ENCODE peak calls at places on chromosomes 13 and 19, in nine cellular contexts. A is bronchial epithelial cell, M is HEK293T, U is T follicular helper cell, E is activated T-cell treated with anti-CD3 and anti-CD28 coated beads for 1 hour, J is RPMI7951, F is gastrocnemius medialis, Q is left ventricle myocardium inferior, D is fibroblast of pulmonary artery. G is an unnamed sample.

GRCh38 chr19:48962029-48962848 is 2.9 kb upstream of the FTL start:
- DNase-seq in D (peak), Q (peak), M (no peak), J (peak), U (no peak), E (no peak), A (no peak), F (no peak), G (no peak)

GRCh38 chr13:27338816-27339215 is 68.2 kb downstream of the RASL11A start:
- DNase-seq in D (no peak), M (peak), A (no peak), Q (no peak), F (no peak), J (peak), U (no peak), E (no peak), G (no peak)

GRCh38 chr19:46288896-46289588 is 7.8 kb upstream of the HIF3A start:
- DNase-seq in A (peak), M (no peak), J (peak), D (peak), E (no peak), Q (peak), U (no peak), F (no peak), G (peak)

GRCh38 chr13:106917673-106918652 is 350.0 kb upstream of the ARGLU1 start:
- DNase-seq in U (peak), D (peak), E (peak), A (peak), Q (peak), J (peak), M (peak), F (peak), G (peak)

GRCh38 chr13:79741006-79741405 is 260.1 kb downstream of the NDFIP2 start:
- DNase-seq in Q (no peak), J (peak), A (peak), F (no peak), D (peak), U (no peak), E (no peak), M (peak), G (peak)

GRCh38 chr19:2616741-2617392 is 85.6 kb downstream of the GNG7 start:
- DNase-seq in E (no peak), Q (peak), J (no peak), M (no peak), D (no peak), F (no peak), U (no peak), A (no peak), G (no peak)

GRCh38 chr13:99269627-99270252 is 11.6 kb upstream of the GPR18 start:
- DNase-seq in M (no peak), Q (no peak), A (peak), D (peak), U (peak), F (no peak), E (no peak), J (peak), G (peak)

GRCh38 chr19:741506-742131 is 9.3 kb upstream of the MISP start:
- DNase-seq in Q (no peak), F (no peak), M (peak), J (peak), D (no peak), E (no peak), A (no peak), U (no peak), G (no peak)

GRCh38 chr13:29654384-29654783 is 58.9 kb upstream of the SLC7A1 start:
- DNase-seq in F (no peak), E (no peak), J (peak), U (no peak), D (no peak), M (no peak), Q (no peak), A (no peak), G (no peak)

GRCh38 chr13:40060318-40061007 is 405.0 kb downstream of the COG6 start:
- DNase-seq in M (no peak), F (no peak), Q (peak), J (peak), E (no peak), D (peak), U (no peak), A (peak), G (peak)

GRCh38 chr19:19538767-19539166 is 702 bp downstream of the CILP2 start:
- DNase-seq in D (no peak), F (no peak), E (no peak), J (no peak), Q (no peak), A (no peak), M (no peak), U (no peak), G (no peak)

G was measured in brain microvascular endothelial cell.